ENCODE peak calls at places on chromosomes 4 and X, in nine cellular contexts. One of them, this sample, is unnamed. For H3K4me1, the result is how much of the 10 kb centered on the place peaks cover.

GRCh38 chr4:10285028-10285427 is 168.4 kb upstream of the WDR1 start:
- DNase-seq in endodermal cell: no peak
- DNase-seq in mucosa of descending colon: no peak
- DNase-seq in tibial artery: no peak
- DNase-seq in effector memory CD4-positive, alpha-beta T cell: no peak
- DNase-seq in upper lobe of right lung: no peak
- DNase-seq in lung: no peak
- DNase-seq in mesendoderm: no peak
- DNase-seq in psoas muscle: no peak
- DNase-seq in this sample: no peak

GRCh38 chrX:49862093-49862492 is 17.2 kb upstream of the USP27X start:
- DNase-seq in endodermal cell: no peak
- DNase-seq in mucosa of descending colon: no peak
- DNase-seq in tibial artery: no peak
- DNase-seq in effector memory CD4-positive, alpha-beta T cell: no peak
- DNase-seq in upper lobe of right lung: no peak
- DNase-seq in lung: no peak
- DNase-seq in mesendoderm: no peak
- DNase-seq in psoas muscle: no peak
- DNase-seq in this sample: no peak

GRCh38 chr4:182470215-182470614 is 227.0 kb downstream of the TENM3 start:
- DNase-seq in endodermal cell: no peak
- DNase-seq in mucosa of descending colon: no peak
- DNase-seq in tibial artery: no peak
- DNase-seq in effector memory CD4-positive, alpha-beta T cell: no peak
- DNase-seq in upper lobe of right lung: no peak
- DNase-seq in lung: no peak
- DNase-seq in mesendoderm: no peak
- DNase-seq in psoas muscle: no peak
- DNase-seq in this sample: no peak

GRCh38 chr4:38114435-38114834 is 154.2 kb downstream of the PTTG2 start:
- DNase-seq in endodermal cell: peak
- DNase-seq in mucosa of descending colon: no peak
- DNase-seq in tibial artery: no peak
- DNase-seq in effector memory CD4-positive, alpha-beta T cell: no peak
- DNase-seq in upper lobe of right lung: no peak
- DNase-seq in lung: no peak
- DNase-seq in mesendoderm: no peak
- DNase-seq in psoas muscle: no peak
- DNase-seq in this sample: no peak

GRCh38 chrX:17621566-17622270 is 115.6 kb upstream of the SCML1 start:
- DNase-seq in endodermal cell: no peak
- DNase-seq in mucosa of descending colon: no peak
- DNase-seq in tibial artery: no peak
- DNase-seq in effector memory CD4-positive, alpha-beta T cell: no peak
- DNase-seq in upper lobe of right lung: no peak
- DNase-seq in lung: no peak
- DNase-seq in mesendoderm: no peak
- DNase-seq in psoas muscle: no peak
- DNase-seq in this sample: no peak

GRCh38 chr4:151246742-151247141 is 30.2 kb upstream of the PRSS48 start:
- DNase-seq in endodermal cell: no peak
- DNase-seq in mucosa of descending colon: no peak
- DNase-seq in tibial artery: no peak
- DNase-seq in effector memory CD4-positive, alpha-beta T cell: no peak
- DNase-seq in upper lobe of right lung: no peak
- DNase-seq in lung: no peak
- DNase-seq in mesendoderm: no peak
- DNase-seq in psoas muscle: no peak
- DNase-seq in this sample: no peak

GRCh38 chr4:137614491-137614890 is 82.2 kb upstream of the PCDH18 start:
- DNase-seq in endodermal cell: no peak
- DNase-seq in mucosa of descending colon: no peak
- DNase-seq in tibial artery: no peak
- DNase-seq in effector memory CD4-positive, alpha-beta T cell: no peak
- DNase-seq in upper lobe of right lung: no peak
- DNase-seq in lung: no peak
- DNase-seq in mesendoderm: no peak
- DNase-seq in psoas muscle: no peak
- DNase-seq in this sample: no peak

GRCh38 chr4:116110713-116111112 is 974.7 kb downstream of the TRAM1L1 start:
- DNase-seq in endodermal cell: no peak
- DNase-seq in mucosa of descending colon: no peak
- DNase-seq in tibial artery: no peak
- DNase-seq in effector memory CD4-positive, alpha-beta T cell: no peak
- DNase-seq in upper lobe of right lung: no peak
- DNase-seq in lung: no peak
- DNase-seq in mesendoderm: no peak
- DNase-seq in psoas muscle: no peak
- DNase-seq in this sample: no peak

GRCh38 chr4:23279377-23279988 is 586.7 kb downstream of the GBA3 start:
- DNase-seq in endodermal cell: no peak
- DNase-seq in mucosa of descending colon: no peak
- DNase-seq in tibial artery: no peak
- DNase-seq in effector memory CD4-positive, alpha-beta T cell: no peak
- DNase-seq in upper lobe of right lung: no peak
- DNase-seq in lung: no peak
- DNase-seq in mesendoderm: no peak
- DNase-seq in psoas muscle: no peak
- DNase-seq in this sample: no peak

GRCh38 chrX:10128386-10128785 is 28.4 kb upstream of the CLCN4 start:
- DNase-seq in endodermal cell: no peak
- DNase-seq in mucosa of descending colon: no peak
- DNase-seq in tibial artery: no peak
- DNase-seq in effector memory CD4-positive, alpha-beta T cell: no peak
- DNase-seq in upper lobe of right lung: no peak
- DNase-seq in lung: no peak
- DNase-seq in mesendoderm: no peak
- DNase-seq in psoas muscle: no peak
- DNase-seq in this sample: no peak

GRCh38 chrX:17052210-17052609 is 105.8 kb downstream of the REPS2 start:
- DNase-seq in endodermal cell: no peak
- DNase-seq in mucosa of descending colon: no peak
- DNase-seq in tibial artery: no peak
- DNase-seq in effector memory CD4-positive, alpha-beta T cell: no peak
- DNase-seq in upper lobe of right lung: no peak
- DNase-seq in lung: no peak
- DNase-seq in mesendoderm: no peak
- DNase-seq in psoas muscle: no peak
- DNase-seq in this sample: no peak

GRCh38 chr4:181822005-181822375 is 421.2 kb upstream of the TENM3 start:
- DNase-seq in endodermal cell: no peak
- DNase-seq in mucosa of descending colon: no peak
- DNase-seq in tibial artery: no peak
- DNase-seq in effector memory CD4-positive, alpha-beta T cell: no peak
- DNase-seq in upper lobe of right lung: no peak
- DNase-seq in lung: no peak
- DNase-seq in mesendoderm: peak
- DNase-seq in psoas muscle: no peak
- DNase-seq in this sample: no peak

GRCh38 chr4:94489075-94489474 is 37.3 kb downstream of the PDLIM5 start:
- DNase-seq in endodermal cell: no peak
- DNase-seq in mucosa of descending colon: no peak
- DNase-seq in tibial artery: no peak
- DNase-seq in effector memory CD4-positive, alpha-beta T cell: no peak
- DNase-seq in upper lobe of right lung: no peak
- DNase-seq in lung: no peak
- DNase-seq in mesendoderm: no peak
- DNase-seq in psoas muscle: no peak
- DNase-seq in this sample: no peak

GRCh38 chrX:118383120-118383519 is 37.2 kb downstream of the WDR44 start:
- DNase-seq in endodermal cell: no peak
- DNase-seq in mucosa of descending colon: no peak
- DNase-seq in tibial artery: no peak
- DNase-seq in effector memory CD4-positive, alpha-beta T cell: no peak
- DNase-seq in upper lobe of right lung: no peak
- DNase-seq in lung: no peak
- DNase-seq in mesendoderm: no peak
- DNase-seq in psoas muscle: no peak
- DNase-seq in this sample: no peak

GRCh38 chr4:27016551-27016950 is 155.9 kb downstream of the STIM2 start:
- DNase-seq in endodermal cell: no peak
- DNase-seq in mucosa of descending colon: no peak
- DNase-seq in tibial artery: no peak
- DNase-seq in effector memory CD4-positive, alpha-beta T cell: no peak
- DNase-seq in upper lobe of right lung: no peak
- DNase-seq in lung: no peak
- DNase-seq in mesendoderm: no peak
- DNase-seq in psoas muscle: no peak
- DNase-seq in this sample: no peak

GRCh38 chr4:58093352-58093751 is 983.2 kb upstream of the IGFBP7 start:
- DNase-seq in endodermal cell: peak
- DNase-seq in mucosa of descending colon: no peak
- DNase-seq in tibial artery: no peak
- DNase-seq in effector memory CD4-positive, alpha-beta T cell: no peak
- DNase-seq in upper lobe of right lung: no peak
- DNase-seq in lung: no peak
- DNase-seq in mesendoderm: peak
- DNase-seq in psoas muscle: no peak
- DNase-seq in this sample: no peak

GRCh38 chr4:131054489-131055019 is 1958.6 kb downstream of the C4orf33 start:
- DNase-seq in endodermal cell: peak
- DNase-seq in mucosa of descending colon: no peak
- DNase-seq in tibial artery: no peak
- DNase-seq in effector memory CD4-positive, alpha-beta T cell: no peak
- DNase-seq in upper lobe of right lung: no peak
- DNase-seq in lung: no peak
- DNase-seq in mesendoderm: peak
- DNase-seq in psoas muscle: no peak
- DNase-seq in this sample: no peak

GRCh38 chr4:6124386-6125102 is 75.8 kb downstream of the JAKMIP1 start:
- DNase-seq in endodermal cell: peak
- DNase-seq in mucosa of descending colon: no peak
- DNase-seq in tibial artery: no peak
- DNase-seq in effector memory CD4-positive, alpha-beta T cell: no peak
- DNase-seq in upper lobe of right lung: peak
- DNase-seq in lung: no peak
- DNase-seq in mesendoderm: no peak
- DNase-seq in psoas muscle: no peak
- DNase-seq in this sample: no peak

GRCh38 chrX:45628041-45628440 is 427.4 kb upstream of the DIPK2B start:
- DNase-seq in endodermal cell: no peak
- DNase-seq in mucosa of descending colon: no peak
- DNase-seq in tibial artery: no peak
- DNase-seq in effector memory CD4-positive, alpha-beta T cell: no peak
- DNase-seq in upper lobe of right lung: no peak
- DNase-seq in lung: no peak
- DNase-seq in mesendoderm: no peak
- DNase-seq in psoas muscle: no peak
- DNase-seq in this sample: no peak

GRCh38 chrX:15146515-15146914 is 123.4 kb downstream of the ASB9 start:
- DNase-seq in endodermal cell: peak
- DNase-seq in mucosa of descending colon: peak
- DNase-seq in tibial artery: no peak
- DNase-seq in effector memory CD4-positive, alpha-beta T cell: no peak
- DNase-seq in upper lobe of right lung: no peak
- DNase-seq in lung: no peak
- DNase-seq in mesendoderm: peak
- DNase-seq in psoas muscle: no peak
- DNase-seq in this sample: no peak

GRCh38 chr4:6963139-6963611 is 53.5 kb downstream of the TBC1D14 start:
- DNase-seq in endodermal cell: no peak
- DNase-seq in mucosa of descending colon: no peak
- DNase-seq in tibial artery: peak
- DNase-seq in effector memory CD4-positive, alpha-beta T cell: no peak
- DNase-seq in upper lobe of right lung: no peak
- DNase-seq in lung: no peak
- DNase-seq in mesendoderm: no peak
- DNase-seq in psoas muscle: no peak
- DNase-seq in this sample: no peak

GRCh38 chr4:158282252-158282651 is 72.0 kb downstream of the TMEM144 start:
- DNase-seq in endodermal cell: no peak
- DNase-seq in mucosa of descending colon: no peak
- DNase-seq in tibial artery: no peak
- DNase-seq in effector memory CD4-positive, alpha-beta T cell: no peak
- DNase-seq in upper lobe of right lung: no peak
- DNase-seq in lung: no peak
- DNase-seq in mesendoderm: peak
- DNase-seq in psoas muscle: no peak
- DNase-seq in this sample: no peak

GRCh38 chr4:139458543-139458942 is 4.6 kb downstream of the RAB33B start:
- DNase-seq in endodermal cell: no peak
- DNase-seq in mucosa of descending colon: no peak
- DNase-seq in tibial artery: no peak
- DNase-seq in effector memory CD4-positive, alpha-beta T cell: no peak
- DNase-seq in upper lobe of right lung: no peak
- DNase-seq in lung: no peak
- DNase-seq in mesendoderm: no peak
- DNase-seq in psoas muscle: no peak
- DNase-seq in this sample: no peak
- H3K4me1 ChIP-seq in endodermal cell: under half
- H3K4me1 ChIP-seq in mucosa of descending colon: under half
- H3K4me1 ChIP-seq in tibial artery: under half
- H3K4me1 ChIP-seq in effector memory CD4-positive, alpha-beta T cell: under half
- H3K4me1 ChIP-seq in upper lobe of right lung: under half
- H3K4me1 ChIP-seq in lung: under half
- H3K4me1 ChIP-seq in mesendoderm: under half
- H3K4me1 ChIP-seq in psoas muscle: under half
- H3K4me1 ChIP-seq in this sample: under half

GRCh38 chr4:106584590-106584989 is 216.0 kb upstream of the GIMD1 start:
- DNase-seq in endodermal cell: no peak
- DNase-seq in mucosa of descending colon: no peak
- DNase-seq in tibial artery: no peak
- DNase-seq in effector memory CD4-positive, alpha-beta T cell: no peak
- DNase-seq in upper lobe of right lung: no peak
- DNase-seq in lung: no peak
- DNase-seq in mesendoderm: no peak
- DNase-seq in psoas muscle: no peak
- DNase-seq in this sample: no peak
- H3K4me1 ChIP-seq in endodermal cell: under half
- H3K4me1 ChIP-seq in mucosa of descending colon: under half
- H3K4me1 ChIP-seq in tibial artery: under half
- H3K4me1 ChIP-seq in effector memory CD4-positive, alpha-beta T cell: under half
- H3K4me1 ChIP-seq in upper lobe of right lung: under half
- H3K4me1 ChIP-seq in lung: under half
- H3K4me1 ChIP-seq in mesendoderm: under half
- H3K4me1 ChIP-seq in psoas muscle: under half
- H3K4me1 ChIP-seq in this sample: under half

GRCh38 chr4:169663402-169663801 is 43.0 kb downstream of the CLCN3 start:
- DNase-seq in endodermal cell: no peak
- DNase-seq in mucosa of descending colon: no peak
- DNase-seq in tibial artery: no peak
- DNase-seq in effector memory CD4-positive, alpha-beta T cell: no peak
- DNase-seq in upper lobe of right lung: no peak
- DNase-seq in lung: no peak
- DNase-seq in mesendoderm: no peak
- DNase-seq in psoas muscle: no peak
- DNase-seq in this sample: no peak
- H3K4me1 ChIP-seq in endodermal cell: under half
- H3K4me1 ChIP-seq in mucosa of descending colon: under half
- H3K4me1 ChIP-seq in tibial artery: under half
- H3K4me1 ChIP-seq in effector memory CD4-positive, alpha-beta T cell: under half
- H3K4me1 ChIP-seq in upper lobe of right lung: under half
- H3K4me1 ChIP-seq in lung: under half
- H3K4me1 ChIP-seq in mesendoderm: under half
- H3K4me1 ChIP-seq in psoas muscle: half or more
- H3K4me1 ChIP-seq in this sample: under half

DNA sequence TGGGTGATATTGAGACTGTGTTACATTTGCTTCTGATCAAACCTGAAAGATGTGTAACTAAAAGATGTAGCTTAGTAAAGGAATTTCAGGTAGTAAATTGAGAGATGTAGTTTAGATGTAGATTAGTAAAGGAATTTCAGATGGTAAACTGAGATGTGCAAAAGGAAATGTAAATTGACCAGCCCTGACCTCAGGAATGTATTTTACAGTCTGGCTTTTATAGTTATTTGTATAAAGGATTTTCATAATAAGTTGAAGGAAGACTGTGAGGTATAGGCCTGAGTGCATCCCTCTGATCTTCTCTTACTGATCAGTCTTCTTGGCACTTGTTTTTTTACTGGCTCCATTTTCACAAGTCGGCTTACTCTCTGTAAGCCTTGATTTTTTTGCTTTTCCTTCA is 3.2 kb downstream of the KLHL2 start:
- DNase-seq in endodermal cell: no peak
- DNase-seq in mucosa of descending colon: no peak
- DNase-seq in tibial artery: no peak
- DNase-seq in effector memory CD4-positive, alpha-beta T cell: no peak
- DNase-seq in upper lobe of right lung: no peak
- DNase-seq in lung: no peak
- DNase-seq in mesendoderm: no peak
- DNase-seq in psoas muscle: no peak
- DNase-seq in this sample: no peak
- H3K4me1 ChIP-seq in endodermal cell: under half
- H3K4me1 ChIP-seq in mucosa of descending colon: under half
- H3K4me1 ChIP-seq in tibial artery: under half
- H3K4me1 ChIP-seq in effector memory CD4-positive, alpha-beta T cell: under half
- H3K4me1 ChIP-seq in upper lobe of right lung: under half
- H3K4me1 ChIP-seq in lung: under half
- H3K4me1 ChIP-seq in mesendoderm: under half
- H3K4me1 ChIP-seq in psoas muscle: under half
- H3K4me1 ChIP-seq in this sample: under half